ENCODE peak calls at places on chromosomes 5 and 9, in six cellular contexts. M, N, O, D, Q and K are unnamed samples. For H3K4me1, the result is how much of the 10 kb centered on the place peaks cover.

GRCh38 chr9:128689293-128689770 is 310 bp downstream of the SET start:
- DNase-seq in M (no peak), N (peak), O (peak), D (peak), Q (no peak), K (peak)

GRCh38 chr9:14314929-14315753 is 1.2 kb upstream of the NFIB start:
- DNase-seq in M (no peak), N (peak), O (peak), D (peak), Q (peak), K (no peak)

GRCh38 chr9:120904061-120904998 is 22.3 kb downstream of the TRAF1 start:
- DNase-seq in M (no peak), N (no peak), O (no peak), D (no peak), Q (no peak), K (peak)

GRCh38 chr5:131630208-131630962 is 4.6 kb downstream of the RAPGEF6 start:
- DNase-seq in M (no peak), N (no peak), O (no peak), D (no peak), Q (no peak), K (no peak)

GRCh38 chr5:126122942-126123341 is 300.3 kb upstream of the GRAMD2B start:
- DNase-seq in M (no peak), N (no peak), O (no peak), D (no peak), Q (peak), K (no peak)

GRCh38 chr9:135877776-135878527 is 29.4 kb downstream of the CAMSAP1 start:
- DNase-seq in M (no peak), N (no peak), O (no peak), D (no peak), Q (no peak), K (no peak)

GRCh38 chr5:90932052-90932699 is 373.6 kb downstream of the ADGRV1 start:
- DNase-seq in M (peak), N (peak), O (peak), D (peak), Q (peak), K (peak)

GRCh38 chr5:132251220-132251725 is 6.2 kb upstream of the PDLIM4 start:
- DNase-seq in M (no peak), N (no peak), O (peak), D (no peak), Q (no peak), K (no peak)

GRCh38 chr9:127949827-127950512 is 12.3 kb upstream of the DPM2 start:
- DNase-seq in M (no peak), N (no peak), O (no peak), D (no peak), Q (no peak), K (no peak)

GRCh38 chr5:98201006-98201620 is 572.4 kb upstream of the RGMB start:
- DNase-seq in M (no peak), N (no peak), O (no peak), D (no peak), Q (no peak), K (no peak)

GRCh38 chr9:123121457-123121856 is 88.0 kb downstream of the GPR21 start:
- DNase-seq in M (no peak), N (no peak), O (no peak), D (no peak), Q (no peak), K (no peak)

GRCh38 chr5:57215629-57216195 is 41.9 kb downstream of the GPBP1 start:
- DNase-seq in M (no peak), N (no peak), O (no peak), D (no peak), Q (no peak), K (no peak)

GRCh38 chr9:69877852-69878507 is 57.4 kb downstream of the CFAP95 start:
- DNase-seq in M (no peak), N (peak), O (no peak), D (no peak), Q (peak), K (no peak)

GRCh38 chr5:96733771-96734498 is 71.8 kb downstream of the CAST start:
- DNase-seq in M (no peak), N (no peak), O (no peak), D (no peak), Q (no peak), K (no peak)

GRCh38 chr9:116074658-116075057 is 78.9 kb upstream of the PAPPA start:
- DNase-seq in M (no peak), N (no peak), O (no peak), D (no peak), Q (no peak), K (no peak)

GRCh38 chr9:137762414-137763061 is 115.0 kb upstream of the CACNA1B start:
- DNase-seq in M (no peak), N (no peak), O (no peak), D (no peak), Q (no peak), K (no peak)

GRCh38 chr9:137989999-137990715 is 112.6 kb downstream of the CACNA1B start:
- DNase-seq in M (no peak), N (no peak), O (peak), D (no peak), Q (no peak), K (no peak)

GRCh38 chr5:147635882-147636531 is 126.1 kb upstream of the DPYSL3 start:
- DNase-seq in M (no peak), N (no peak), O (no peak), D (no peak), Q (no peak), K (no peak)

GRCh38 chr9:131727795-131728545 is 11.9 kb downstream of the RAPGEF1 start:
- DNase-seq in M (no peak), N (no peak), O (no peak), D (no peak), Q (no peak), K (no peak)

GRCh38 chr5:58411372-58411771 is 48.5 kb downstream of the PLK2 start:
- DNase-seq in M (no peak), N (peak), O (no peak), D (no peak), Q (no peak), K (no peak)

GRCh38 chr5:159779481-159779880 is 136.8 kb upstream of the ADRA1B start:
- DNase-seq in M (no peak), N (no peak), O (no peak), D (no peak), Q (no peak), K (no peak)

GRCh38 chr5:72178910-72179815 is 71.9 kb downstream of the MAP1B start:
- DNase-seq in M (no peak), N (peak), O (peak), D (peak), Q (peak), K (no peak)

GRCh38 chr5:84274585-84275468 is 109.9 kb downstream of the EDIL3 start:
- DNase-seq in M (no peak), N (peak), O (no peak), D (peak), Q (peak), K (no peak)

GRCh38 chr5:179762079-179762780 is 29.6 kb downstream of the MAML1 start:
- DNase-seq in M (no peak), N (peak), O (no peak), D (no peak), Q (no peak), K (peak)

GRCh38 chr9:109450346-109450745 is 47.8 kb downstream of the PTPN3 start:
- DNase-seq in M (no peak), N (no peak), O (no peak), D (no peak), Q (no peak), K (no peak)

GRCh38 chr9:122200960-122201635 is 27.7 kb downstream of the LHX6 start:
- DNase-seq in M (no peak), N (no peak), O (no peak), D (no peak), Q (no peak), K (no peak)

GRCh38 chr9:37730256-37730655 is 23.3 kb upstream of the TRMT10B start:
- DNase-seq in M (no peak), N (no peak), O (no peak), D (no peak), Q (no peak), K (no peak)

GRCh38 chr5:61254969-61255555 is 77.0 kb upstream of the ZSWIM6 start:
- DNase-seq in M (no peak), N (no peak), O (no peak), D (no peak), Q (no peak), K (no peak)

GRCh38 chr9:4297795-4298254 is 2.0 kb downstream of the GLIS3 start:
- DNase-seq in M (no peak), N (peak), O (peak), D (peak), Q (peak), K (peak)

GRCh38 chr9:94576131-94576530 is 17.5 kb downstream of the FBP2 start:
- DNase-seq in M (no peak), N (no peak), O (no peak), D (no peak), Q (no peak), K (no peak)

GRCh38 chr5:110855961-110856360 is 117.2 kb downstream of the SLC25A46 start:
- DNase-seq in M (no peak), N (no peak), O (no peak), D (no peak), Q (no peak), K (no peak)

GRCh38 chr5:10856646-10857332 is 95.8 kb upstream of the DAP start:
- DNase-seq in M (peak), N (peak), O (no peak), D (no peak), Q (peak), K (no peak)
- H3K4me1 ChIP-seq in M (under half), N (under half), O (under half), D (under half), Q (under half), K (under half)

GRCh38 chr9:79166005-79166404 is 405.8 kb upstream of the TLE4 start:
- DNase-seq in M (no peak), N (peak), O (no peak), D (no peak), Q (no peak), K (no peak)

GRCh38 chr9:79165006-79165405 is 406.8 kb upstream of the TLE4 start:
- DNase-seq in M (no peak), N (no peak), O (no peak), D (no peak), Q (no peak), K (no peak)

GRCh38 chr9:79163544-79163943 is 408.2 kb upstream of the TLE4 start:
- DNase-seq in M (no peak), N (no peak), O (no peak), D (no peak), Q (no peak), K (no peak)

GRCh38 chr9:79164396-79164795 is 407.4 kb upstream of the TLE4 start:
- DNase-seq in M (no peak), N (no peak), O (no peak), D (no peak), Q (no peak), K (no peak)
- H3K27ac ChIP-seq in M (no peak), N (no peak), O (no peak), D (no peak), Q (no peak), K (no peak)

DNA sequence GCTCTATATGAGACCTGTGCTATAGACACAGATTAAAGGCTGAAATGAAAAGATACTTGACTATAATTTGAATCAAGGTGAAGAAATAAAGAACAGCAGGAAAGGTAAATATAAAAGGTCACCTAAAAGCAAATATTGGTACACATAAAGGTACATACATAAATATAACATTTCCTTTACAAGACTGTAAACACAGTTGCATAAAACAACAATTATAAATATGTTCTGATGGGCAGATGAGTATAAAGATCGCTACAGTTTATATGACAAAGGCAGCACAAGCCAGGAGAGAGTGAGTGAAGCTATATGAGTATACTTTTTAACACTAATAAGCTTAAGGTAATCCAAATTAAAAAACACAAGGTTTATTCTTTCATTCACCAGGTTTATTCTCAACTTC is 114.5 kb downstream of the OXCT1 start:
- DNase-seq in M (no peak), N (no peak), O (no peak), D (no peak), Q (no peak), K (no peak)
- H3K4me1 ChIP-seq in M (under half), N (under half), O (under half), D (under half), Q (under half), K (under half)

GRCh38 chr5:139263431-139263975 is 30.0 kb upstream of the MATR3 start:
- DNase-seq in M (no peak), N (no peak), O (no peak), D (no peak), Q (no peak), K (no peak)
- H3K27ac ChIP-seq in M (no peak), N (no peak), O (no peak), D (no peak), Q (no peak), K (no peak)

GRCh38 chr5:76690704-76691469 is 25.0 kb upstream of the F2R start:
- DNase-seq in M (no peak), N (peak), O (no peak), D (no peak), Q (no peak), K (no peak)
- H3K4me1 ChIP-seq in M (under half), N (under half), O (under half), D (under half), Q (under half), K (under half)

GRCh38 chr5:150778103-150778516 is 447 bp upstream of the SMIM3 start:
- DNase-seq in M (no peak), N (no peak), O (no peak), D (no peak), Q (no peak), K (no peak)
- H3K27ac ChIP-seq in M (peak), N (peak), O (peak), D (peak), Q (no peak), K (peak)

DNA sequence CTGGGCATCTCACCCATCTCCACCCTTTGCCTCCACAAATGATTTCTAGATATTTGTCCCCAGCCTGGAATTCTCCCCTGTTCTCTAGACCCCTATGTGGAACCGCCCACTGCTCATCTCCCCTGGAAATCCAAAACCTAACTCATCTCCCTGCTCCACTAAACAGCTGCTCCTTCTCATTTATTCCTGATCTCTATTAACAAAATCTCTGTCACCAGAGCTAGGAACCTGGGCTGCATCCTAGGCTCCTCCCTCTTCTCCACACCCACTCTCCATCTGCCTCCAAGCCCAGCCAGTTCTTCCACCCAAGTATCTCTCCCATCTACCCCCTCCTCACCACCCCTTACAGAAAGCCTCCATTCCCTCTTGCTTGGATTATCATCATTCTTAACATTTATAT is 24.0 kb upstream of the SYNPO start:
- DNase-seq in M (no peak), N (no peak), O (no peak), D (no peak), Q (no peak), K (no peak)
- H3K4me1 ChIP-seq in M (under half), N (under half), O (half or more), D (half or more), Q (under half), K (under half)